ENCODE peak calls at places on chromosomes 2 and 18, in five cellular contexts. N is A673, T is neuronal stem cell, V is BE2C, O is skeletal muscle cell. Z is an unnamed sample.

GRCh38 chr18:10205136-10205535 is 249.3 kb upstream of the APCDD1 start:
- DNase-seq in N (no peak), T (no peak), V (no peak), O (no peak), Z (peak; percentile 42)

GRCh38 chr18:54949588-54949987 is 9.7 kb downstream of the CCDC68 start:
- DNase-seq in T (no peak), N (no peak), O (no peak), V (no peak), Z (no peak)

GRCh38 chr2:120833127-120833675 is 97.5 kb downstream of the GLI2 start:
- DNase-seq in O (no peak), N (no peak), V (no peak), T (no peak), Z (peak; percentile 33)

GRCh38 chr2:50535256-50535655 is 496.7 kb downstream of the NRXN1 start:
- DNase-seq in O (no peak), V (no peak), T (no peak), N (no peak), Z (no peak)

GRCh38 chr2:181077128-181077709 is 96.8 kb downstream of the UBE2E3 start:
- DNase-seq in V (no peak), N (peak; percentile 72), O (no peak), T (peak; percentile 30), Z (no peak)

GRCh38 chr2:112884869-112885502 is 26.0 kb upstream of the IL37 start:
- DNase-seq in V (peak; percentile 39), O (no peak), N (peak; percentile 37), T (peak; percentile 54), Z (peak; percentile 35)

GRCh38 chr2:71647346-71647745 is 194.0 kb downstream of the DYSF start:
- DNase-seq in O (no peak), V (no peak), T (no peak), N (no peak), Z (no peak)

GRCh38 chr2:27715318-27716165 is 51.9 kb downstream of the SLC4A1AP start:
- DNase-seq in O (peak; percentile 43), V (peak; percentile 65), T (no peak), N (peak; percentile 32), Z (peak; percentile 85)

GRCh38 chr2:55099878-55100820 is 49.9 kb upstream of the RTN4 start:
- DNase-seq in V (no peak), O (peak; percentile 70), T (no peak), N (peak; percentile 42), Z (no peak)

GRCh38 chr2:42142476-42143184 is 26.5 kb upstream of the EML4 start:
- DNase-seq in O (no peak), N (peak; percentile 60), V (no peak), T (no peak), Z (no peak)

GRCh38 chr2:232876071-232876977 is 6.3 kb downstream of the SNORC start:
- DNase-seq in T (peak; percentile 24), V (no peak), O (no peak), N (peak; percentile 14), Z (no peak)

GRCh38 chr2:149587950-149588487 is 444 bp upstream of the MMADHC start:
- DNase-seq in O (no peak), T (no peak), N (no peak), V (no peak), Z (no peak)

GRCh38 chr18:12768622-12769021 is 65.8 kb downstream of the PSMG2 start:
- DNase-seq in V (no peak), O (peak; percentile 23), N (no peak), T (no peak), Z (no peak)

DNA sequence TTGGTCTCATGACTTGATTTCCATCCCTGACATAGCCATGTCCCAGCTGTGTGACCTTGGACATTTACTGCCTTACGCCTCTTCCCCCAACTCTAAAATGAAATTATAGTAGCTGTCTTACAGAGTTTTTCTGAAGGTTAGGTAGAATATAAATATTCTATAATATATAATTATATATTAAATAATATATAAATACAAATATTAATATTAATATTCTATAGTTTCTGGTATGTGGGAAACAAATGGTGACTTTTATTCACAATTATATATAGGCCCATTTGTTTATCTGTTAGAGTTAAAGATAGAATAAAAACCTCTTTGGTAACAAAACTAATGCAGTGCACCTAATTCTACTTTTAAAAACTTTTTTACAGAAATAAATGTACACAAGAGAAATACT is 1.7 kb downstream of the RBBP8 start:
- DNase-seq in V (no peak), T (no peak), O (no peak), N (no peak), Z (no peak)
- H3K4me3 ChIP-seq in V (peak overlapping the region; percentile 68), T (peak overlapping the region; percentile 88), O (no peak overlapping the region), N (peak overlapping the region; percentile 88), Z (no peak overlapping the region)

DNA sequence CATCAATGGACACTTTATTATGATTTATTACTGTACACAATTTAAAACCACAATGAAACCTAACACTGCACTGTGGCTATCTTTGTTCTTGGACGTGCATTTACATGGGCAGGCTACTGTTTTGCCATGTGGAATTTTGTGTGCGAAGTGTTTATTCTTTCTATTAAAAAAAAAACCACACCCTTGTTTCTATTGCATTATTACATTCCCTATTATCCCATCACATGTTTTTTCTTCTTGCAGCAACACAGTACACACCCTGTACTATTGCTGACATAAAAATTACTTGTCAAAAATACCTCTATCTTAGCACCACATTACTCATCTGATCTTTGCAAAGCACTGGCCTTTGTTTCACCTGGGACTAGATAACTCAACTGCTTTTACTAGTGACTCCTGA is 1.5 kb downstream of the RNF152 start:
- DNase-seq in V (no peak), T (no peak), N (no peak), O (no peak), Z (no peak)
- H3K4me3 ChIP-seq in V (no peak overlapping the region), T (no peak overlapping the region), N (no peak overlapping the region), O (no peak overlapping the region), Z (peak overlapping the region; percentile 91)

GRCh38 chr2:176155341-176156044 is 1.6 kb upstream of the HOXD3 start:
- DNase-seq in N (no peak), V (no peak), T (no peak), O (no peak), Z (no peak)

GRCh38 chr2:176157499-176158305 is 595 bp downstream of the HOXD3 start:
- DNase-seq in V (peak; percentile 71), O (no peak), N (peak; percentile 70), T (no peak), Z (no peak)

GRCh38 chr2:176156301-176156958 is 677 bp upstream of the HOXD3 start:
- DNase-seq in V (no peak), N (no peak), O (no peak), T (no peak), Z (no peak)

GRCh38 chr2:176158306-176158643 is 1.2 kb downstream of the HOXD3 start:
- DNase-seq in T (no peak), V (no peak), O (no peak), N (no peak), Z (no peak)

DNA sequence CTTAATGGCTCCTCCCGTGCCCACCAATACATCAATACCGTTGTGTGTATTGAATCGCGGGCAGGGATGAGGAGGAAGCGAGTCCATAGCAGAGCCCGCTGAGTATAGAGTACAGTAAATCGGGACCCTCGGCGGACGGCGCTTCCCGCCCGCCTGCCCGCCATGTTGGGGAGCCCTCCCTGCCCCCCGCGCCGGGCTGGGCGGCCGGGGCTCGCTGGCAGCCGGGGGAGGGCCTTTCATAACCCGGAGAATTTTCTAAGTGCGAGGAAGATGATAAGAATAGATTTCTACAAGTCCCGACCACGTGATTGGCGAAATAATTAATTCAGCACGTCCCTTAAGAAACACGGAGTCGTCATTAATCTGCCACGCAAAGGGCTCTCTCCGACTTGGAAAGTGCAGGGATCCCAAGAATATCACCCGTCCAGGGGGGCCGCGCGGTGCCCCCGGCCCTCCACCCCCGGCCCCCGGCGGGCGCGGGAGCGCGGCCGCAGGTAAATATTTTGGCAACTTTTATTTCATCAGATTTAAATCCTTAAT is at the start of gene HOXD3:
- DNase-seq in V (no peak), O (no peak), T (no peak), N (no peak), Z (no peak)
- H3K4me3 ChIP-seq in V (peak within 1 kb of the TSS; percentile 76), O (peak within 1 kb of the TSS; percentile 22), T (peak within 1 kb of the TSS; percentile 24), N (peak within 1 kb of the TSS; percentile 48), Z (peak within 1 kb of the TSS; percentile 14)

GRCh38 chr2:26172866-26173595 is at the start of gene GAREM2:
- DNase-seq in O (no peak), N (no peak), V (peak; percentile 40), T (peak; percentile 42), Z (no peak)
- H3K4me3 ChIP-seq in O (peak within 1 kb of the TSS; percentile 44), N (peak within 1 kb of the TSS; percentile 68), V (peak within 1 kb of the TSS; percentile 71), T (peak within 1 kb of the TSS; percentile 76), Z (peak within 1 kb of the TSS; percentile 25)

GRCh38 chr18:59560556-59560955 is 136.7 kb downstream of the CCBE1 start:
- DNase-seq in N (no peak), V (no peak), T (no peak), O (no peak), Z (no peak)

GRCh38 chr18:59564516-59564915 is 132.7 kb downstream of the CCBE1 start:
- DNase-seq in V (no peak), N (no peak), O (no peak), T (no peak), Z (no peak)

GRCh38 chr18:59561596-59561995 is 135.6 kb downstream of the CCBE1 start:
- DNase-seq in T (no peak), N (no peak), V (no peak), O (no peak), Z (no peak)

GRCh38 chr18:59563386-59563785 is 133.8 kb downstream of the CCBE1 start:
- DNase-seq in O (no peak), V (no peak), N (no peak), T (no peak), Z (no peak)

GRCh38 chr18:59562751-59563150 is 134.5 kb downstream of the CCBE1 start:
- DNase-seq in N (no peak), O (no peak), V (no peak), T (no peak), Z (no peak)
- H3K4me3 ChIP-seq in N (no peak overlapping the region), O (no peak overlapping the region), V (no peak overlapping the region), T (no peak overlapping the region), Z (no peak overlapping the region)

DNA sequence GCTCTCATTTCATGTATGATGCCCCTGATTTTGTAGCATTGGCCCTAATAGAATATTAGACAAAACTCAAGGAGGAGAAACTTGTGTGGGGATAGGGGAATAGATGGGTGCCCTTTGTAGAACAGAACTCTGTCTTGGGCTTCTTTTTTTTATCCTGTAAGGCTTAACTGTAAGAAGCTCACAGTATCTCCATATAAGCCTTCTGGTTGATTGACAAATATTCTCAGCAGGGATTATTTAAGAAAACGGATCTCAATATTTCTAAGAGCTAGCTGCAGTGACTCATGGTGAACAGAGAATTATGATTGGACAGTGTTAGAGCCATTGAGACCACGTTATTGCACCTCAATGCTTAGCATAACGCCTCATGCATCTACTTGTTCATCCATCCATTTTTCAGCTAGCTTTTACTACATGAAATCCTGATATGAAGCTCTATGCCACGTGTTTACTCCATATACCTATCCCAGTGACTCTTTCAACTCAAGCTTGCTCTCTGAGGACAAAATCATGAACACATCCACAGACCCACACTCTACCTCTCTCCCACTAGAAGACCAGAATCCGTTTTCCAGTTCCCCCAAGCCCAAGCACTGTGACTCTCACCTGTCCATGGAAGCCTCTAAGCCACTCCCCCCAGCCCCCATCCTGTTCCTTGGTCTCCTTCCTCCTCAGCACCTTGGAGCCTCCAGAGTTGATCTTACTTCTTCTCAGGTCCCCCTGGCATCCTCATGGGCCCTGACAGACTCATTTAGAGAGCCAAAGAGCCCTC is 99.2 kb downstream of the BCL2L11 start:
- DNase-seq in V (no peak), N (no peak), O (no peak), T (no peak), Z (no peak)
- H3K4me3 ChIP-seq in V (no peak overlapping the region), N (no peak overlapping the region), O (no peak overlapping the region), T (no peak overlapping the region), Z (no peak overlapping the region)

Z was measured in heart left ventricle.